ENCODE peak calls at places on chromosomes 5 and 9, in seven cellular contexts. One of them, this sample, is unnamed.

GRCh38 chr9:1606253-1606652 is 408.9 kb upstream of the SMARCA2 start:
- DNase-seq in ureter: no peak
- DNase-seq in HS-27A: no peak
- DNase-seq in sciatic nerve: no peak
- DNase-seq in activated naive CD4-positive, alpha-beta T cell: no peak
- DNase-seq in iris pigment epithelial cell: no peak
- DNase-seq in GM06990: no peak
- DNase-seq in this sample: no peak

GRCh38 chr9:137580209-137580957 is 1.7 kb upstream of the DPH7 start:
- DNase-seq in GM06990: no peak
- DNase-seq in ureter: no peak
- DNase-seq in iris pigment epithelial cell: no peak
- DNase-seq in sciatic nerve: no peak
- DNase-seq in activated naive CD4-positive, alpha-beta T cell: no peak
- DNase-seq in HS-27A: no peak
- DNase-seq in this sample: no peak

GRCh38 chr5:3593771-3594513 is 1.7 kb upstream of the IRX1 start:
- DNase-seq in GM06990: no peak
- DNase-seq in iris pigment epithelial cell: no peak
- DNase-seq in HS-27A: no peak
- DNase-seq in ureter: no peak
- DNase-seq in sciatic nerve: no peak
- DNase-seq in activated naive CD4-positive, alpha-beta T cell: no peak
- DNase-seq in this sample: no peak

GRCh38 chr5:54944364-54944763 is 41.0 kb downstream of the ESM1 start:
- DNase-seq in activated naive CD4-positive, alpha-beta T cell: peak
- DNase-seq in iris pigment epithelial cell: peak
- DNase-seq in HS-27A: no peak
- DNase-seq in GM06990: no peak
- DNase-seq in ureter: no peak
- DNase-seq in sciatic nerve: no peak
- DNase-seq in this sample: no peak

GRCh38 chr9:35568196-35568595 is 36.9 kb upstream of the TESK1 start:
- DNase-seq in GM06990: no peak
- DNase-seq in ureter: no peak
- DNase-seq in sciatic nerve: no peak
- DNase-seq in HS-27A: no peak
- DNase-seq in iris pigment epithelial cell: no peak
- DNase-seq in activated naive CD4-positive, alpha-beta T cell: no peak
- DNase-seq in this sample: no peak

GRCh38 chr9:133090187-133090586 is 28.4 kb downstream of the CEL start:
- DNase-seq in iris pigment epithelial cell: no peak
- DNase-seq in activated naive CD4-positive, alpha-beta T cell: no peak
- DNase-seq in GM06990: no peak
- DNase-seq in ureter: no peak
- DNase-seq in HS-27A: no peak
- DNase-seq in sciatic nerve: no peak
- DNase-seq in this sample: no peak

GRCh38 chr5:15573594-15573993 is 73.6 kb downstream of the FBXL7 start:
- DNase-seq in HS-27A: no peak
- DNase-seq in iris pigment epithelial cell: no peak
- DNase-seq in ureter: no peak
- DNase-seq in activated naive CD4-positive, alpha-beta T cell: no peak
- DNase-seq in sciatic nerve: no peak
- DNase-seq in GM06990: no peak
- DNase-seq in this sample: no peak

GRCh38 chr9:91500509-91501011 is 76.9 kb upstream of the NFIL3 start:
- DNase-seq in ureter: no peak
- DNase-seq in GM06990: no peak
- DNase-seq in iris pigment epithelial cell: peak
- DNase-seq in activated naive CD4-positive, alpha-beta T cell: no peak
- DNase-seq in HS-27A: no peak
- DNase-seq in sciatic nerve: no peak
- DNase-seq in this sample: no peak

GRCh38 chr9:73156593-73157187 is 5.0 kb downstream of the ANXA1 start:
- DNase-seq in ureter: no peak
- DNase-seq in sciatic nerve: no peak
- DNase-seq in HS-27A: no peak
- DNase-seq in iris pigment epithelial cell: peak
- DNase-seq in GM06990: no peak
- DNase-seq in activated naive CD4-positive, alpha-beta T cell: no peak
- DNase-seq in this sample: no peak

GRCh38 chr5:64210866-64211265 is 45.2 kb downstream of the RNF180 start:
- DNase-seq in ureter: no peak
- DNase-seq in sciatic nerve: no peak
- DNase-seq in activated naive CD4-positive, alpha-beta T cell: no peak
- DNase-seq in iris pigment epithelial cell: peak
- DNase-seq in HS-27A: peak
- DNase-seq in GM06990: no peak
- DNase-seq in this sample: no peak

This sample was measured in vagina.